ENCODE peak calls at places on chromosomes 12 and 14, in eight cellular contexts. One of them, this sample, is unnamed.

GRCh38 chr12:131007031-131007793 is 53.5 kb downstream of the ADGRD1 start:
- DNase-seq in anterior cingulate cortex: peak; percentile 13
- DNase-seq in CD4-positive, alpha-beta T cell: no peak
- DNase-seq in CD8-positive, alpha-beta T cell: no peak
- DNase-seq in foreskin fibroblast: no peak
- DNase-seq in naive B cell: no peak
- DNase-seq in dorsolateral prefrontal cortex: no peak
- DNase-seq in adrenal gland: peak; percentile 62
- DNase-seq in this sample: no peak

GRCh38 chr14:89418452-89418851 is 1.4 kb upstream of the FOXN3 start:
- DNase-seq in anterior cingulate cortex: no peak
- DNase-seq in CD4-positive, alpha-beta T cell: no peak
- DNase-seq in CD8-positive, alpha-beta T cell: no peak
- DNase-seq in foreskin fibroblast: no peak
- DNase-seq in naive B cell: no peak
- DNase-seq in dorsolateral prefrontal cortex: no peak
- DNase-seq in adrenal gland: no peak
- DNase-seq in this sample: no peak

GRCh38 chr12:70246580-70246979 is 3.3 kb downstream of the CNOT2 start:
- DNase-seq in anterior cingulate cortex: no peak
- DNase-seq in CD4-positive, alpha-beta T cell: no peak
- DNase-seq in CD8-positive, alpha-beta T cell: no peak
- DNase-seq in foreskin fibroblast: no peak
- DNase-seq in naive B cell: no peak
- DNase-seq in dorsolateral prefrontal cortex: no peak
- DNase-seq in adrenal gland: no peak
- DNase-seq in this sample: no peak

GRCh38 chr12:14885718-14886201 is at the start of gene MGP:
- DNase-seq in anterior cingulate cortex: no peak
- DNase-seq in CD4-positive, alpha-beta T cell: no peak
- DNase-seq in CD8-positive, alpha-beta T cell: no peak
- DNase-seq in foreskin fibroblast: no peak
- DNase-seq in naive B cell: no peak
- DNase-seq in dorsolateral prefrontal cortex: no peak
- DNase-seq in adrenal gland: peak; percentile 84
- DNase-seq in this sample: no peak

GRCh38 chr14:102086346-102086971 is 385 bp downstream of the HSP90AA1 start:
- DNase-seq in anterior cingulate cortex: peak; percentile 55
- DNase-seq in CD4-positive, alpha-beta T cell: peak; percentile 64
- DNase-seq in CD8-positive, alpha-beta T cell: peak; percentile 76
- DNase-seq in foreskin fibroblast: peak; percentile 42
- DNase-seq in naive B cell: peak; percentile 62
- DNase-seq in dorsolateral prefrontal cortex: peak; percentile 33
- DNase-seq in adrenal gland: peak; percentile 70
- DNase-seq in this sample: peak; percentile 65

GRCh38 chr12:107091989-107092641 is 1.2 kb downstream of the CRY1 start:
- DNase-seq in anterior cingulate cortex: no peak
- DNase-seq in CD4-positive, alpha-beta T cell: no peak
- DNase-seq in CD8-positive, alpha-beta T cell: no peak
- DNase-seq in foreskin fibroblast: peak; percentile 85
- DNase-seq in naive B cell: peak; percentile 45
- DNase-seq in dorsolateral prefrontal cortex: peak; percentile 31
- DNase-seq in adrenal gland: peak; percentile 67
- DNase-seq in this sample: peak; percentile 59

GRCh38 chr14:96599076-96599475 is 96.9 kb downstream of the PAPOLA start:
- DNase-seq in anterior cingulate cortex: no peak
- DNase-seq in CD4-positive, alpha-beta T cell: no peak
- DNase-seq in CD8-positive, alpha-beta T cell: no peak
- DNase-seq in foreskin fibroblast: no peak
- DNase-seq in naive B cell: no peak
- DNase-seq in dorsolateral prefrontal cortex: no peak
- DNase-seq in adrenal gland: no peak
- DNase-seq in this sample: no peak

GRCh38 chr12:116934908-116935698 is 24.4 kb downstream of the FBXW8 start:
- DNase-seq in anterior cingulate cortex: no peak
- DNase-seq in CD4-positive, alpha-beta T cell: no peak
- DNase-seq in CD8-positive, alpha-beta T cell: no peak
- DNase-seq in foreskin fibroblast: no peak
- DNase-seq in naive B cell: no peak
- DNase-seq in dorsolateral prefrontal cortex: no peak
- DNase-seq in adrenal gland: no peak
- DNase-seq in this sample: no peak

GRCh38 chr14:70094631-70095030 is 94.1 kb downstream of the SLC8A3 start:
- DNase-seq in anterior cingulate cortex: no peak
- DNase-seq in CD4-positive, alpha-beta T cell: no peak
- DNase-seq in CD8-positive, alpha-beta T cell: no peak
- DNase-seq in foreskin fibroblast: no peak
- DNase-seq in naive B cell: no peak
- DNase-seq in dorsolateral prefrontal cortex: no peak
- DNase-seq in adrenal gland: peak; percentile 52
- DNase-seq in this sample: no peak

This sample was measured in NAMALWA.